ENCODE peak calls at places on chromosomes 11 and 22, in five cellular contexts. P is ovary, Y is prostate gland, W is body of pancreas, M is endothelial cell of umbilical vein. Z is an unnamed sample.
A peak's percentile ranks its signal among the peaks of the same experiment; 100 is the strongest.

GRCh38 chr11:65852508-65853248 is 5.3 kb downstream of the CFL1 start:
- DNase-seq in P (peak; percentile 38), Y (no peak), W (no peak), M (no peak), Z (no peak)

GRCh38 chr22:46124383-46125144 is 25.8 kb upstream of the PPARA start:
- DNase-seq in P (no peak), Y (no peak), W (no peak), M (no peak), Z (no peak)

GRCh38 chr11:117970400-117971024 is 15.7 kb upstream of the IL10RA start:
- DNase-seq in P (no peak), Y (no peak), W (no peak), M (peak; percentile 50), Z (no peak)

GRCh38 chr11:96338910-96339703 is 3.9 kb downstream of the MAML2 start:
- DNase-seq in P (peak; percentile 46), Y (no peak), W (no peak), M (peak; percentile 54), Z (no peak)

GRCh38 chr11:126436209-126436608 is 80.7 kb downstream of the ST3GAL4 start:
- DNase-seq in P (no peak), Y (no peak), W (no peak), M (no peak), Z (no peak)

GRCh38 chr11:58059011-58059358 is 28.2 kb downstream of the OR6Q1 start:
- DNase-seq in P (no peak), Y (no peak), W (no peak), M (peak; percentile 88), Z (no peak)

GRCh38 chr22:39292561-39293074 is 26.8 kb downstream of the RPL3 start:
- DNase-seq in P (peak; percentile 86), Y (peak; percentile 88), W (peak; percentile 92), M (peak; percentile 96), Z (peak; percentile 95)

GRCh38 chr22:28297504-28297903 is 378.4 kb upstream of the PITPNB start:
- DNase-seq in P (no peak), Y (no peak), W (no peak), M (no peak), Z (no peak)

GRCh38 chr22:43151251-43152000 is at the start of gene TSPO:
- DNase-seq in P (peak; percentile 79), Y (peak; percentile 78), W (peak; percentile 77), M (peak; percentile 38), Z (peak; percentile 70)

GRCh38 chr22:23063539-23064380 is 6.6 kb upstream of the GNAZ start:
- DNase-seq in P (no peak), Y (no peak), W (no peak), M (no peak), Z (peak; percentile 11)

GRCh38 chr22:46798041-46798365 is 35.6 kb downstream of the TBC1D22A start:
- DNase-seq in P (no peak), Y (no peak), W (no peak), M (no peak), Z (no peak)

GRCh38 chr11:1546536-1547466 is 25.3 kb downstream of the DUSP8 start:
- DNase-seq in P (no peak), Y (no peak), W (peak; percentile 60), M (peak; percentile 28), Z (peak; percentile 58)

GRCh38 chr11:120622189-120622912 is 110.8 kb downstream of the GRIK4 start:
- DNase-seq in P (no peak), Y (no peak), W (no peak), M (no peak), Z (no peak)

GRCh38 chr11:13800901-13801300 is 132.4 kb downstream of the FAR1 start:
- DNase-seq in P (no peak), Y (no peak), W (no peak), M (no peak), Z (no peak)

GRCh38 chr11:1073261-1073724 is 1.4 kb upstream of the MUC2 start:
- DNase-seq in P (peak; percentile 16), Y (peak; percentile 79), W (peak; percentile 65), M (peak; percentile 62), Z (peak; percentile 28)

GRCh38 chr22:25582946-25583345 is 18.5 kb downstream of the GRK3 start:
- DNase-seq in P (no peak), Y (no peak), W (no peak), M (peak; percentile 1), Z (no peak)

GRCh38 chr11:96036863-96037262 is 113.0 kb upstream of the MTMR2 start:
- DNase-seq in P (no peak), Y (no peak), W (no peak), M (no peak), Z (no peak)

GRCh38 chr11:7965386-7965785 is at the start of gene NLRP10:
- DNase-seq in P (no peak), Y (no peak), W (no peak), M (no peak), Z (no peak)

GRCh38 chr22:33361581-33361980 is 303.4 kb upstream of the SYN3 start:
- DNase-seq in P (no peak), Y (no peak), W (no peak), M (no peak), Z (no peak)

GRCh38 chr22:19520566-19521305 is 3.5 kb downstream of the CLDN5 start:
- DNase-seq in P (no peak), Y (no peak), W (no peak), M (no peak), Z (no peak)

GRCh38 chr11:73454987-73455386 is 78.8 kb downstream of the RELT start:
- DNase-seq in P (no peak), Y (no peak), W (no peak), M (no peak), Z (no peak)

GRCh38 chr11:86370171-86370570 is 4.5 kb upstream of the CCDC81 start:
- DNase-seq in P (no peak), Y (no peak), W (no peak), M (no peak), Z (no peak)

GRCh38 chr11:86558219-86558618 is 114.2 kb downstream of the ME3 start:
- DNase-seq in P (no peak), Y (no peak), W (no peak), M (peak; percentile 24), Z (no peak)

GRCh38 chr22:22068025-22068424 is 85.4 kb upstream of the TOP3B start:
- DNase-seq in P (no peak), Y (no peak), W (no peak), M (no peak), Z (no peak)

GRCh38 chr11:66133216-66133775 is 63.2 kb downstream of the PACS1 start:
- DNase-seq in P (no peak), Y (no peak), W (no peak), M (no peak), Z (no peak)

GRCh38 chr22:24271406-24271760 is 752 bp downstream of the SPECC1L start:
- DNase-seq in P (peak; percentile 58), Y (no peak), W (no peak), M (no peak), Z (no peak)

GRCh38 chr11:313787-314547 is at the start of gene IFITM1:
- DNase-seq in P (peak; percentile 71), Y (peak; percentile 55), W (no peak), M (peak; percentile 57), Z (no peak)

GRCh38 chr11:130178441-130178971 is 18.9 kb downstream of the ST14 start:
- DNase-seq in P (no peak), Y (no peak), W (no peak), M (no peak), Z (no peak)

GRCh38 chr11:12140186-12140938 is 30.0 kb downstream of the MICAL2 start:
- DNase-seq in P (no peak), Y (no peak), W (no peak), M (no peak), Z (no peak)

GRCh38 chr11:45146072-45147016 is at the start of gene PRDM11:
- DNase-seq in P (peak; percentile 77), Y (peak; percentile 47), W (peak; percentile 77), M (peak; percentile 53), Z (peak; percentile 76)

GRCh38 chr11:117583063-117583801 is 213.8 kb downstream of the DSCAML1 start:
- DNase-seq in P (no peak), Y (no peak), W (no peak), M (no peak), Z (no peak)

GRCh38 chr11:75365711-75366181 is 14.3 kb upstream of the ARRB1 start:
- DNase-seq in P (no peak), Y (no peak), W (no peak), M (peak; percentile 60), Z (no peak)
- H3K27me3 ChIP-seq in P (no peaks in the 10 kb centered on the region), Y (no peaks in the 10 kb centered on the region), W (no peaks in the 10 kb centered on the region), M (peaks cover 1% of the 10 kb centered on the region), Z (no peaks in the 10 kb centered on the region)

GRCh38 chr11:101914349-101914736 is 467 bp upstream of the CEP126 start:
- DNase-seq in P (no peak), Y (no peak), W (no peak), M (no peak), Z (no peak)

GRCh38 chr11:101915811-101916291 is 471 bp downstream of the ANGPTL5 start:
- DNase-seq in P (no peak), Y (no peak), W (no peak), M (peak; percentile 79), Z (no peak)

GRCh38 chr11:101916422-101916821 is at the start of gene ANGPTL5:
- DNase-seq in P (no peak), Y (no peak), W (no peak), M (no peak), Z (no peak)

GRCh38 chr11:101913631-101914030 is 1.2 kb upstream of the CEP126 start:
- DNase-seq in P (no peak), Y (no peak), W (no peak), M (no peak), Z (no peak)

GRCh38 chr11:101914737-101915426 is at the start of gene CEP126:
- DNase-seq in P (peak; percentile 96), Y (peak; percentile 89), W (peak; percentile 90), M (peak; percentile 99), Z (peak; percentile 95)
- TF ChIP-seq POLR2A in P (peak; percentile 60), Y (peak; percentile 28), W (peak; percentile 59), M (peak; percentile 79), Z (peak; percentile 4)

GRCh38 chr11:69878927-69879733 is 59.9 kb upstream of the FGF3 start:
- DNase-seq in P (no peak), Y (no peak), W (no peak), M (no peak), Z (no peak)
- H3K27me3 ChIP-seq in P (no peaks in the 10 kb centered on the region), Y (no peaks in the 10 kb centered on the region), W (no peaks in the 10 kb centered on the region), M (peaks cover 2% of the 10 kb centered on the region), Z (no peaks in the 10 kb centered on the region)

GRCh38 chr11:2947744-2948143 is 18.5 kb upstream of the PHLDA2 start:
- DNase-seq in P (no peak), Y (no peak), W (no peak), M (no peak), Z (no peak)

GRCh38 chr11:2944953-2945756 is 15.9 kb upstream of the PHLDA2 start:
- DNase-seq in P (peak; percentile 88), Y (peak; percentile 90), W (peak; percentile 75), M (peak; percentile 83), Z (peak; percentile 89)

GRCh38 chr11:2944530-2944929 is 15.3 kb upstream of the PHLDA2 start:
- DNase-seq in P (no peak), Y (no peak), W (no peak), M (no peak), Z (no peak)

GRCh38 chr11:2943711-2944118 is 14.5 kb upstream of the PHLDA2 start:
- DNase-seq in P (no peak), Y (no peak), W (no peak), M (no peak), Z (peak; percentile 17)

DNA sequence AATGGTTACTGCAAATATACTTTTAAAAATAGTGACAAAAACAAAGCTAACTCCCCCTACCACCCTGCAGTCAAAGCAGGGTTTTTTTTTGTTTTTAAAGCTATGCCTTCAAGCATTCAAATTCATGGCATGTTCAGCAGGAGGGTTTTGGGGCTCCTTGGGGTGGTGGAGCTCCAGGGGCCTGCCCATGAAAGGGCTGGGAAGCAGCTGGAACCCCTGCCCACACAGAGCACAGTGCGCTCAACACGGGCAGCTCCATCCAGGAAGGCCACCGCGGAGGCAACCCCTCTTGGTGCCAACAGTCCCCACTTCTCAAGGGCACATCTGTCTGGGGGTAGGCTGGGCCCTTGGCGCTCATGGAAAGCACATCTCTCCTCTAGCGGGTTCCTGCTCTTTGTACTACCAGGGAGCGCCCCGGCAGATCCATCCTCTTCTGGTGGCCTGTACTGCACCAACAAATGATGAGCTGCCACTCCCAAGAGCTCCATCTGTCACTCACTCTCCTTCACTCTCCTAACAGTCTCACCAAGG is 16.6 kb upstream of the PHLDA2 start:
- DNase-seq in P (no peak), Y (no peak), W (no peak), M (no peak), Z (no peak)
- TF ChIP-seq POLR2A in P (no peak), Y (no peak), W (no peak), M (no peak), Z (no peak)

Z was measured in uterus.